ENCODE peak calls at places on chromosomes 12 and 14, in four cellular contexts. One of them, this sample, is unnamed.
A peak's percentile ranks its signal among the peaks of the same experiment; 100 is the strongest.

GRCh38 chr12:113955109-113955970 is 10.8 kb downstream of the RBM19 start:
- DNase-seq in HCT116: peak; percentile 16
- DNase-seq in SK-N-SH: peak; percentile 49
- DNase-seq in GM23338: peak; percentile 69
- DNase-seq in this sample: peak; percentile 67

GRCh38 chr14:37600880-37601741 is 5.7 kb downstream of the TTC6 start:
- DNase-seq in SK-N-SH: no peak
- DNase-seq in GM23338: no peak
- DNase-seq in HCT116: no peak
- DNase-seq in this sample: peak; percentile 38

GRCh38 chr14:88075298-88075981 is 70.5 kb downstream of the GPR65 start:
- DNase-seq in SK-N-SH: no peak
- DNase-seq in HCT116: no peak
- DNase-seq in GM23338: no peak
- DNase-seq in this sample: no peak

GRCh38 chr12:104576980-104577925 is 120.5 kb downstream of the CHST11 start:
- DNase-seq in SK-N-SH: no peak
- DNase-seq in HCT116: no peak
- DNase-seq in GM23338: no peak
- DNase-seq in this sample: no peak

GRCh38 chr14:26180221-26180620 is 417.6 kb downstream of the NOVA1 start:
- DNase-seq in SK-N-SH: no peak
- DNase-seq in HCT116: no peak
- DNase-seq in GM23338: no peak
- DNase-seq in this sample: no peak

GRCh38 chr14:24298892-24299254 is 707 bp downstream of the DHRS1 start:
- DNase-seq in SK-N-SH: no peak
- DNase-seq in HCT116: peak; percentile 24
- DNase-seq in GM23338: peak; percentile 30
- DNase-seq in this sample: peak; percentile 87

GRCh38 chr12:52436828-52437474 is 2.8 kb upstream of the KRT75 start:
- DNase-seq in HCT116: no peak
- DNase-seq in GM23338: no peak
- DNase-seq in SK-N-SH: no peak
- DNase-seq in this sample: no peak

GRCh38 chr12:119686776-119687175 is 18.8 kb downstream of the PRKAB1 start:
- DNase-seq in SK-N-SH: no peak
- DNase-seq in GM23338: no peak
- DNase-seq in HCT116: no peak
- DNase-seq in this sample: no peak

GRCh38 chr12:53205747-53206146 is 1.3 kb downstream of the ITGB7 start:
- DNase-seq in SK-N-SH: no peak
- DNase-seq in GM23338: no peak
- DNase-seq in HCT116: no peak
- DNase-seq in this sample: peak; percentile 74

GRCh38 chr14:103129301-103130016 is 6.2 kb downstream of the TNFAIP2 start:
- DNase-seq in SK-N-SH: peak; percentile 41
- DNase-seq in GM23338: no peak
- DNase-seq in HCT116: no peak
- DNase-seq in this sample: peak; percentile 81

GRCh38 chr12:64825143-64826011 is 930 bp downstream of the TBC1D30 start:
- DNase-seq in GM23338: peak; percentile 60
- DNase-seq in HCT116: no peak
- DNase-seq in SK-N-SH: peak; percentile 64
- DNase-seq in this sample: no peak

GRCh38 chr12:53804429-53804828 is 52.6 kb upstream of the CISTR start:
- DNase-seq in HCT116: no peak
- DNase-seq in SK-N-SH: no peak
- DNase-seq in GM23338: no peak
- DNase-seq in this sample: peak; percentile 95

GRCh38 chr12:8890313-8891084 is 23.8 kb upstream of the PHC1 start:
- DNase-seq in HCT116: no peak
- DNase-seq in GM23338: peak; percentile 82
- DNase-seq in SK-N-SH: peak; percentile 76
- DNase-seq in this sample: peak; percentile 59

GRCh38 chr12:47033081-47033480 is 46.3 kb upstream of the PCED1B start:
- DNase-seq in HCT116: no peak
- DNase-seq in GM23338: peak; percentile 27
- DNase-seq in SK-N-SH: no peak
- DNase-seq in this sample: no peak

GRCh38 chr12:15151141-15152091 is 69.8 kb downstream of the RERG start:
- DNase-seq in SK-N-SH: peak; percentile 27
- DNase-seq in HCT116: peak; percentile 6
- DNase-seq in GM23338: peak; percentile 35
- DNase-seq in this sample: peak; percentile 42

GRCh38 chr12:14904854-14905253 is 19.2 kb upstream of the MGP start:
- DNase-seq in HCT116: no peak
- DNase-seq in GM23338: no peak
- DNase-seq in SK-N-SH: no peak
- DNase-seq in this sample: no peak

GRCh38 chr14:62988967-62989366 is 56.3 kb downstream of the KCNH5 start:
- DNase-seq in SK-N-SH: no peak
- DNase-seq in HCT116: no peak
- DNase-seq in GM23338: no peak
- DNase-seq in this sample: no peak

GRCh38 chr12:127886821-127887220 is 380.1 kb upstream of the TMEM132C start:
- DNase-seq in SK-N-SH: no peak
- DNase-seq in HCT116: no peak
- DNase-seq in GM23338: no peak
- DNase-seq in this sample: no peak

GRCh38 chr12:41466762-41467270 is 278.7 kb downstream of the PDZRN4 start:
- DNase-seq in HCT116: no peak
- DNase-seq in GM23338: peak; percentile 52
- DNase-seq in SK-N-SH: no peak
- DNase-seq in this sample: no peak

GRCh38 chr12:88411689-88412088 is 168.6 kb downstream of the KITLG start:
- DNase-seq in GM23338: no peak
- DNase-seq in HCT116: no peak
- DNase-seq in SK-N-SH: no peak
- DNase-seq in this sample: no peak

GRCh38 chr12:103505371-103506236 is 9.8 kb upstream of the C12orf42 start:
- DNase-seq in GM23338: no peak
- DNase-seq in SK-N-SH: no peak
- DNase-seq in HCT116: no peak
- DNase-seq in this sample: peak; percentile 74

GRCh38 chr12:116520801-116521471 is 38.2 kb upstream of the MAP1LC3B2 start:
- DNase-seq in SK-N-SH: peak; percentile 35
- DNase-seq in GM23338: no peak
- DNase-seq in HCT116: no peak
- DNase-seq in this sample: no peak

GRCh38 chr12:18723752-18724151 is 14.1 kb downstream of the PLCZ1 start:
- DNase-seq in GM23338: no peak
- DNase-seq in HCT116: peak; percentile 73
- DNase-seq in SK-N-SH: no peak
- DNase-seq in this sample: peak; percentile 89

DNA sequence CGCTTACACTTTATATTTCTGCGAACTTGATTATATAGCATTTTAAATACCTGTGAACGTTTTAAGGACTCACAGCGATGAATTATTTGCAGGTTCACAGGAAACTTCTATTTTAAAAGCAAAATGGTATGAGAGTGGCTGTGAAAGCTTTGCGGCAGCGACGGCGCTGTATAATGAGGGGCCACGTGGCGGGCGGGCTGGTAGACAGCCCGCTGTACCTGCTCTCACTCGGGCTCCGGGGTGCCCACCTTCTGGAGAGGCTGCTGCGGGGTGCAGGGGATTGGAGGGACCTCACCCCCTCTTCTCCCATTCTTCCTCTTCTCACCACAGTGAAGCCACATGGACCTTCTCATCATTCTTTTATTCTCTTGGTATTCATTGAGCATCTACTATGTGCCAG is 164.2 kb upstream of the MYL2 start:
- DNase-seq in HCT116: no peak
- DNase-seq in GM23338: no peak
- DNase-seq in SK-N-SH: no peak
- DNase-seq in this sample: no peak
- TF ChIP-seq EZH2phosphoT487 in HCT116: no peak
- TF ChIP-seq EZH2phosphoT487 in GM23338: no peak
- TF ChIP-seq EZH2phosphoT487 in SK-N-SH: no peak
- TF ChIP-seq EZH2phosphoT487 in this sample: no peak

DNA sequence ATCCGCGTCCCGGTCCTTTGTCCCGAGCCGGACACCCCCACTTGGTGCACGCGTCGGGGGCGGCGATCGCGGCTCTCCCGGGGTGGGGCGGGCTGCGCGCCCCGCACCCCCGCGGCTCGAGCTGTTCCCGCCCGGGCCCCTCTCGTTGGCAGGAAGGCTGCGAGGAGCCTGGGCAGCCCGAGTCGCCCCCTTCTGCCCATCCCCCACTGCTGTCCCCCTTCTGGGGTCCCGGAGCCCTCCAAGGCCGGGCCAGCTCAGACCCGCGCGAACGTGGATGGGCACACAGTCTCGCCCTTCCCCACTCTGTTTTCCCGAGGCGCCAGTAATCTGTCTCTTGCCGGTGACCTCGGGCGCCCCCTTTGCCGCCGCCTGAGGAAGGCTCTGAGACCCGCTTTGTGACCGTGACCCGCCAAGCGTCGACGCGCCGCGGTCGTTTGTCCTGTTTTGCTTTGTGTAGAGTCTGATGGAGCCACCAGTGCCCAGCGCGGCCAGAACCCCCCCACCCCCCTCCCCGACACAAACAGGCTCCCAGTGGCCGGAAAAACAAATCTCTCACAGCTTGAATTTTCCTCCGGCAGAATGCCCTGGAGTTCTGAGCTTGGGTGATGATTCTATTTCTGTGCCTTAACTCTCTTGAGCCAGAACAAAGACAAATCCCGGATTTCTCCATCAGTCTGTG is 610 bp downstream of the C14orf132 start:
- DNase-seq in SK-N-SH: peak; percentile 78
- DNase-seq in HCT116: no peak
- DNase-seq in GM23338: peak; percentile 72
- DNase-seq in this sample: no peak
- TF ChIP-seq CTCF in SK-N-SH: peak; percentile 46
- TF ChIP-seq CTCF in HCT116: no peak
- TF ChIP-seq CTCF in GM23338: peak; percentile 57
- TF ChIP-seq CTCF in this sample: no peak

GRCh38 chr12:65936529-65936911 is 112.2 kb downstream of the HMGA2 start:
- DNase-seq in HCT116: no peak
- DNase-seq in GM23338: no peak
- DNase-seq in SK-N-SH: no peak
- DNase-seq in this sample: no peak
- TF ChIP-seq EZH2phosphoT487 in HCT116: no peak
- TF ChIP-seq EZH2phosphoT487 in GM23338: no peak
- TF ChIP-seq EZH2phosphoT487 in SK-N-SH: no peak
- TF ChIP-seq EZH2phosphoT487 in this sample: no peak

DNA sequence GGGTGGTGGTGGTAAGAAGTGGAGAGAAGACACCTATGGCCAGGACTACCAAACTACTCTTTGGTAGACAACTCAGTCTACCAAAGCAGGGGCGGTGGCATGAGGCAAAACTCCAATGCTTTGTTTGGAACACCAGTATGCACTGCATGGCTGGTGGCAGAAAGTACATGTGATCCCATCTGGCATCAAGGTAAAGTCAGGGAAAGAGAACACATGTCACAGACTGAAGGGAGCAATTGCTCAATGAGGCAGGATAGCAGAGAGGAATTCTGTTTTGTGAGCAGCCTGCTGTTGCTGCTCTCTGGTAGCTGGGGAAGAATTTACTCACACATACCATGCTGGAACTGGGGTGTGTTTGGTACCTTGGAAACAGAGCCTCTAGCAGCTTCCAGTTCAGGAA is 84.8 kb downstream of the HELB start:
- DNase-seq in SK-N-SH: no peak
- DNase-seq in GM23338: peak; percentile 9
- DNase-seq in HCT116: no peak
- DNase-seq in this sample: no peak
- TF ChIP-seq CTCF in SK-N-SH: no peak
- TF ChIP-seq CTCF in GM23338: no peak
- TF ChIP-seq CTCF in HCT116: no peak
- TF ChIP-seq CTCF in this sample: no peak

GRCh38 chr12:95351745-95352144 is 122.2 kb upstream of the METAP2 start:
- DNase-seq in HCT116: no peak
- DNase-seq in GM23338: peak; percentile 36
- DNase-seq in SK-N-SH: no peak
- DNase-seq in this sample: no peak
- TF ChIP-seq EZH2phosphoT487 in HCT116: no peak
- TF ChIP-seq EZH2phosphoT487 in GM23338: no peak
- TF ChIP-seq EZH2phosphoT487 in SK-N-SH: no peak
- TF ChIP-seq EZH2phosphoT487 in this sample: no peak

DNA sequence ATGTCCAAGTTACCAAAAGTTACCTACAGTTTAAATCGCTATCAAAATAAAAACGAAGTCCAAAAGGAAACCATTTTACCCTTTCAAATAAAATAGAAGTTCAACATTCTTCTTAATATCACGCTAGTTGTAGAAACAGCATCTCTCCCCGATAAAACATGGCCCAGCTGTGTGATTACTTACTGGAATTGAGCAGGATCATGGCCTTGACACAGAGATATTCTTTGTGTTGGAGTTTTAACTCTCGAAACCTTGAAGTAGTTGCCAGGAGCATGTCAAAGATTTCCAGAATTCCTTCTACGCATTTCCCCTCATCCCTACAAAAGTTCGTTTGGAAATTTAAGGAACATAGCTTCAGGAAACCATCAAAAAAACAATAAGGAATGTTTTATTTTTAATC is 44.8 kb downstream of the ESR2 start:
- DNase-seq in GM23338: no peak
- DNase-seq in SK-N-SH: no peak
- DNase-seq in HCT116: no peak
- DNase-seq in this sample: no peak
- TF ChIP-seq CTCF in GM23338: no peak
- TF ChIP-seq CTCF in SK-N-SH: no peak
- TF ChIP-seq CTCF in HCT116: no peak
- TF ChIP-seq CTCF in this sample: no peak

GRCh38 chr12:69331846-69332684 is 16.1 kb upstream of the LYZ start:
- DNase-seq in HCT116: no peak
- DNase-seq in SK-N-SH: no peak
- DNase-seq in GM23338: no peak
- DNase-seq in this sample: no peak

GRCh38 chr12:69329669-69330428 is 18.3 kb upstream of the LYZ start:
- DNase-seq in SK-N-SH: no peak
- DNase-seq in GM23338: no peak
- DNase-seq in HCT116: no peak
- DNase-seq in this sample: peak; percentile 18

GRCh38 chr12:69331482-69331845 is 16.7 kb upstream of the LYZ start:
- DNase-seq in HCT116: no peak
- DNase-seq in SK-N-SH: no peak
- DNase-seq in GM23338: no peak
- DNase-seq in this sample: no peak

GRCh38 chr12:69332815-69333358 is 15.3 kb upstream of the LYZ start:
- DNase-seq in GM23338: no peak
- DNase-seq in SK-N-SH: no peak
- DNase-seq in HCT116: no peak
- DNase-seq in this sample: no peak

GRCh38 chr12:69330475-69331473 is 17.4 kb upstream of the LYZ start:
- DNase-seq in GM23338: peak; percentile 87
- DNase-seq in HCT116: no peak
- DNase-seq in SK-N-SH: peak; percentile 26
- DNase-seq in this sample: peak; percentile 38
- TF ChIP-seq EZH2phosphoT487 in GM23338: no peak
- TF ChIP-seq EZH2phosphoT487 in HCT116: no peak
- TF ChIP-seq EZH2phosphoT487 in SK-N-SH: no peak
- TF ChIP-seq EZH2phosphoT487 in this sample: no peak

GRCh38 chr12:78470354-78471195 is 394.0 kb upstream of the SYT1 start:
- DNase-seq in SK-N-SH: peak; percentile 6
- DNase-seq in HCT116: peak; percentile 37
- DNase-seq in GM23338: peak; percentile 72
- DNase-seq in this sample: peak; percentile 64
- TF ChIP-seq CTCF in SK-N-SH: peak; percentile 75
- TF ChIP-seq CTCF in HCT116: peak; percentile 55
- TF ChIP-seq CTCF in GM23338: peak; percentile 71
- TF ChIP-seq CTCF in this sample: peak; percentile 81

GRCh38 chr12:31323466-31324115 is 2.4 kb downstream of the SINHCAF start:
- DNase-seq in HCT116: no peak
- DNase-seq in SK-N-SH: no peak
- DNase-seq in GM23338: peak; percentile 56
- DNase-seq in this sample: no peak
- TF ChIP-seq EZH2phosphoT487 in HCT116: no peak
- TF ChIP-seq EZH2phosphoT487 in SK-N-SH: no peak
- TF ChIP-seq EZH2phosphoT487 in GM23338: no peak
- TF ChIP-seq EZH2phosphoT487 in this sample: no peak

GRCh38 chr12:49070971-49071370 is 1.2 kb upstream of the RHEBL1 start:
- DNase-seq in SK-N-SH: no peak
- DNase-seq in HCT116: no peak
- DNase-seq in GM23338: no peak
- DNase-seq in this sample: no peak
- TF ChIP-seq CTCF in SK-N-SH: no peak
- TF ChIP-seq CTCF in HCT116: no peak
- TF ChIP-seq CTCF in GM23338: no peak
- TF ChIP-seq CTCF in this sample: no peak

This sample was measured in PC-3.